ENCODE peak calls at places on chromosomes 6 and 20, in seven cellular contexts. D is stomach, A is ovary, R is foreskin fibroblast, M is A549, N is cardiac muscle cell, Z is astrocyte of the spinal cord. U is an unnamed sample.

GRCh38 chr6:8627085-8627861 is 191.9 kb upstream of the SLC35B3 start:
- DNase-seq in D (no peak), A (no peak), R (peak), M (peak), N (peak), Z (peak), U (peak)

GRCh38 chr6:27178001-27178730 is 69.3 kb upstream of the PRSS16 start:
- DNase-seq in D (peak), A (peak), R (peak), M (peak), N (peak), Z (peak), U (peak)

GRCh38 chr20:10376271-10377075 is 57.5 kb downstream of the MKKS start:
- DNase-seq in D (no peak), A (no peak), R (peak), M (no peak), N (peak), Z (peak), U (no peak)

GRCh38 chr20:23148721-23149570 is 62.8 kb upstream of the CD93 start:
- DNase-seq in D (peak), A (no peak), R (no peak), M (no peak), N (no peak), Z (no peak), U (no peak)

GRCh38 chr6:51301969-51302368 is 483.3 kb downstream of the TFAP2B start:
- DNase-seq in D (no peak), A (no peak), R (no peak), M (no peak), N (no peak), Z (no peak), U (no peak)

GRCh38 chr20:46897471-46897870 is 2.8 kb downstream of the EYA2 start:
- DNase-seq in D (no peak), A (no peak), R (no peak), M (no peak), N (no peak), Z (no peak), U (no peak)

GRCh38 chr6:159728552-159728951 is 1.2 kb downstream of the WTAP start:
- DNase-seq in D (no peak), A (no peak), R (no peak), M (no peak), N (peak), Z (peak), U (no peak)

GRCh38 chr6:31738048-31738979 is 1.5 kb upstream of the MSH5 start:
- DNase-seq in D (peak), A (no peak), R (peak), M (peak), N (peak), Z (peak), U (peak)

GRCh38 chr20:51767867-51768758 is at the start of gene ATP9A:
- DNase-seq in D (peak), A (peak), R (peak), M (no peak), N (peak), Z (no peak), U (peak)

GRCh38 chr6:40036186-40036585 is 101.9 kb upstream of the MOCS1 start:
- DNase-seq in D (no peak), A (no peak), R (no peak), M (no peak), N (no peak), Z (no peak), U (no peak)

GRCh38 chr6:77707603-77708002 is 54.8 kb downstream of the MEI4 start:
- DNase-seq in D (no peak), A (no peak), R (no peak), M (no peak), N (no peak), Z (no peak), U (no peak)

GRCh38 chr6:144131248-144131709 is 19.0 kb upstream of the STX11 start:
- DNase-seq in D (no peak), A (no peak), R (peak), M (peak), N (peak), Z (peak), U (no peak)

GRCh38 chr20:50272413-50273120 is 81.9 kb downstream of the CEBPB start:
- DNase-seq in D (no peak), A (no peak), R (no peak), M (no peak), N (no peak), Z (no peak), U (no peak)

GRCh38 chr6:56637640-56638039 is 5.0 kb downstream of the DST start:
- DNase-seq in D (no peak), A (no peak), R (peak), M (peak), N (peak), Z (peak), U (peak)

GRCh38 chr20:50870572-50871161 is 60.6 kb downstream of the ADNP start:
- DNase-seq in D (no peak), A (peak), R (peak), M (no peak), N (peak), Z (peak), U (no peak)

GRCh38 chr6:138086573-138087196 is 20.5 kb downstream of the PERP start:
- DNase-seq in D (no peak), A (no peak), R (peak), M (peak), N (no peak), Z (peak), U (peak)

GRCh38 chr20:48403362-48403761 is 424.4 kb downstream of the PREX1 start:
- DNase-seq in D (no peak), A (no peak), R (no peak), M (no peak), N (no peak), Z (no peak), U (no peak)

GRCh38 chr6:168047841-168048723 is 30.9 kb downstream of the FRMD1 start:
- DNase-seq in D (no peak), A (peak), R (no peak), M (no peak), N (no peak), Z (no peak), U (no peak)

GRCh38 chr20:41003143-41003932 is 25.3 kb upstream of the TOP1 start:
- DNase-seq in D (peak), A (no peak), R (peak), M (peak), N (peak), Z (peak), U (peak)

GRCh38 chr20:13286600-13286999 is 65.5 kb downstream of the ISM1 start:
- DNase-seq in D (no peak), A (no peak), R (no peak), M (no peak), N (no peak), Z (no peak), U (peak)

GRCh38 chr20:58584051-58584824 is 66.8 kb upstream of the STX16 start:
- DNase-seq in D (no peak), A (no peak), R (no peak), M (no peak), N (no peak), Z (no peak), U (no peak)

GRCh38 chr6:110446405-110446804 is 30.0 kb downstream of the SLC22A16 start:
- DNase-seq in D (no peak), A (no peak), R (peak), M (no peak), N (no peak), Z (no peak), U (no peak)

GRCh38 chr6:26185004-26185403 is 97.8 kb downstream of the HFE start:
- DNase-seq in D (no peak), A (no peak), R (no peak), M (no peak), N (no peak), Z (no peak), U (no peak)

GRCh38 chr6:74000582-74000981 is 304.6 kb downstream of the CD109 start:
- DNase-seq in D (no peak), A (no peak), R (peak), M (no peak), N (no peak), Z (no peak), U (no peak)

GRCh38 chr6:137290601-137291261 is 71.5 kb upstream of the IFNGR1 start:
- DNase-seq in D (no peak), A (no peak), R (no peak), M (no peak), N (no peak), Z (no peak), U (no peak)

GRCh38 chr6:152313542-152314482 is 323.4 kb downstream of the SYNE1 start:
- DNase-seq in D (no peak), A (no peak), R (peak), M (no peak), N (peak), Z (peak), U (no peak)

GRCh38 chr6:134534708-134535149 is 216.8 kb upstream of the SGK1 start:
- DNase-seq in D (no peak), A (no peak), R (peak), M (no peak), N (no peak), Z (peak), U (no peak)

GRCh38 chr6:100554228-100554627 is 89.5 kb upstream of the SIM1 start:
- DNase-seq in D (no peak), A (no peak), R (no peak), M (no peak), N (no peak), Z (no peak), U (no peak)

GRCh38 chr6:33205172-33206026 is 944 bp downstream of the HSD17B8 start:
- DNase-seq in D (no peak), A (no peak), R (peak), M (peak), N (no peak), Z (peak), U (no peak)

GRCh38 chr6:100163035-100163434 is 169.0 kb upstream of the MCHR2 start:
- DNase-seq in D (no peak), A (no peak), R (no peak), M (no peak), N (no peak), Z (no peak), U (no peak)

GRCh38 chr6:169421890-169422289 is 168.2 kb upstream of the THBS2 start:
- DNase-seq in D (no peak), A (no peak), R (no peak), M (no peak), N (no peak), Z (no peak), U (no peak)

GRCh38 chr6:34100788-34101187 is 45.1 kb downstream of the GRM4 start:
- DNase-seq in D (no peak), A (no peak), R (no peak), M (no peak), N (no peak), Z (no peak), U (no peak)

GRCh38 chr20:43349841-43350240 is 107.9 kb upstream of the SRSF6 start:
- DNase-seq in D (no peak), A (no peak), R (no peak), M (no peak), N (no peak), Z (no peak), U (no peak)

GRCh38 chr20:11917663-11918062 is at the start of gene BTBD3:
- DNase-seq in D (peak), A (no peak), R (peak), M (no peak), N (peak), Z (peak), U (peak)

GRCh38 chr6:125749864-125750691 is 646 bp downstream of the HEY2 start:
- DNase-seq in D (no peak), A (no peak), R (no peak), M (no peak), N (no peak), Z (no peak), U (peak)

GRCh38 chr20:739736-740135 is 28.6 kb downstream of the SLC52A3 start:
- DNase-seq in D (no peak), A (no peak), R (no peak), M (no peak), N (no peak), Z (no peak), U (no peak)

GRCh38 chr6:78062993-78063392 is 410.2 kb downstream of the MEI4 start:
- DNase-seq in D (no peak), A (no peak), R (no peak), M (no peak), N (no peak), Z (no peak), U (no peak)

GRCh38 chr6:82906951-82907350 is 158.7 kb downstream of the UBE3D start:
- DNase-seq in D (no peak), A (no peak), R (peak), M (no peak), N (peak), Z (peak), U (no peak)

DNA sequence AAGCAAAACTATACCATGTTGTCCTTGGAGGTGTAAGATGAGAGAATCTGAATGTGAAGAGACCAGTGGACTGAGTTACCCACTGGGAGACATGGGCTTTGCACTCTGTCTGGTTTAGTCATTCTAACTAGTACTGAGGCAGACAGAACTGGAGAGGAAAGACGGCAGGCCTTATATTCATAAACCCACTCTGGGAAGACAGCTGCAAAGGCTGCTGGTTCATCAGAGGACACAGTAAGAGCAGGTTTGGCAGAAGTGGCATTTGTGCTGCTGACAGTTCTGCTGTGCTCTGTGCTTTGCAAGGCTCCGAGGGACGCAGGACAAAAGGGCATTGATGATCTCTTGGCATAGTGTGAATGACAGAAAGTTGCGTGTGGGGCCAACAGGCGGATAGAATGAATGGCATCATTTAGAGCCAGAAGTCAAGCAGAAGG is 142.3 kb upstream of the TENT5A start:
- DNase-seq in D (no peak), A (no peak), R (peak), M (no peak), N (peak), Z (peak), U (no peak)
- H3K4me3 ChIP-seq in D (no peak), A (no peak), R (peak), M (no peak), N (no peak), Z (no peak), U (no peak)

DNA sequence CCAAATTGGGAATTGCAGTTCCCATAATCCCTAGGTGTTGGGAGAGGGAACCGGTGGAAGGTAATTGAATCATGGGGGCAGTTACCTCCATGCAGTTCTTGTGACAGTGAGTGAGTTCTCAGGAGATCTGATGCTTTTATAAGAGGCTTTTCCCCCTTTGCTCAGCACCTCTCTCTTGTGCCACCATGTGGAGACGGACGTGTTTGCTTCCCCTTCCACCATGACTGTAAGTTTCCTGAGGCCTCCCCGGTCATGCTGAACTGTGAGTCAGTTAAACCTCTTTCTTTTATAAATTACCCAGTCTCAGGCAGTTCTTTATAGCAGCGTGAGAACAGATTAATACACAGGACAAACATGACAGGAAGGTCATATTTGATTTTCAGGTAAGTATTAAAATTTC is 25.3 kb upstream of the HECA start:
- DNase-seq in D (no peak), A (no peak), R (peak), M (peak), N (peak), Z (no peak), U (no peak)
- TF ChIP-seq CTCF in D (no peak), A (no peak), R (peak), M (no peak), N (peak), Z (peak), U (no peak)

GRCh38 chr6:36032245-36032644 is 4.6 kb downstream of the MAPK14 start:
- DNase-seq in D (no peak), A (no peak), R (no peak), M (no peak), N (no peak), Z (no peak), U (no peak)
- H3K4me3 ChIP-seq in D (no peak), A (no peak), R (no peak), M (no peak), N (no peak), Z (no peak), U (no peak)

GRCh38 chr6:148464319-148465010 is 121.8 kb downstream of the SASH1 start:
- DNase-seq in D (peak), A (peak), R (peak), M (peak), N (peak), Z (peak), U (peak)
- TF ChIP-seq CTCF in D (peak), A (peak), R (peak), M (peak), N (peak), Z (peak), U (peak)

DNA sequence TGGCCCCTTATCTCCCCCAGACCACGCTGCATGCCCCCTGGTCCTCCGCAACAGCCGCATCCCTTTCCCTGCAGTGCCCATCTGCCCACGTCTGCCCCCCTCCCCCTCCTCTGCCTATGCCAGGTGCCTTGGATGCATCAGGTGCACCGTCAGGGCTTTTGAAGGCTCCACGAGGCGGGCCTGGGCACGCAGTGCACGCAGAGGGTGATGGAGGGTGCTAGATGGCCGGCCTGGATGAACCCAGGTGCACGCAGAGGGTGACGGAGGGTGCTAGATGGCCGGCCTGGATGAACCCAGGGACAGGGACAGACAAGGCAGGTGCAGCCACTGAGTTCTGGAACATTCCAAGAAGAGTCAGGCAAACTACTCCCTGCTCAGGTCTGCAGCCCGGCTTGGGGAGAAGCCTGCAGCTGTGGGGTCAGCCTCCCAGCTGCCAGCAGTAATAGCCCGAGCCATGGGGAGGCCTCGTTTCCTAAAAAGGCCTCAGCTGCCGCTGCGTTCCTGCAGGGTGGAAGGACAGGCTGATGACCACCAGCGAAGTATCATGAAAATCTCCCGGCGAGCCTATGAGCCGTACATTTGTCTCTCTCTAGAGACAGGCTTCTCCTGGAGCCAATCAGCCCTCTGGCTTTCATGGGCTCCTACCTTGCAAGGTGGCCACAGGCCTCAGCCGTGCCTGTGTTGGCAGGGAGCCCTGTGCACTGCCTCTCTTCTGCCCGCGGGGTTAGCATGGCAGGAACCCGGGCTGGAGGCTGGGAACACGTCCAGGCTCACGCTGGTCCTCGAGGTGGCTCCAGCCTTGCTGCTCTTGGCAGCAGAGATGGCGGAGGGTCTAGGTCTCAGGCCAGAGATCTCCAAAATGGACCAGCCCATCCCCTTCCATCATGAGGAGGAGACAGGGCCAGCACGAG is 29.6 kb downstream of the NTSR1 start:
- DNase-seq in D (no peak), A (peak), R (no peak), M (no peak), N (no peak), Z (no peak), U (no peak)
- H3K4me3 ChIP-seq in D (no peak), A (no peak), R (no peak), M (no peak), N (no peak), Z (no peak), U (no peak)

DNA sequence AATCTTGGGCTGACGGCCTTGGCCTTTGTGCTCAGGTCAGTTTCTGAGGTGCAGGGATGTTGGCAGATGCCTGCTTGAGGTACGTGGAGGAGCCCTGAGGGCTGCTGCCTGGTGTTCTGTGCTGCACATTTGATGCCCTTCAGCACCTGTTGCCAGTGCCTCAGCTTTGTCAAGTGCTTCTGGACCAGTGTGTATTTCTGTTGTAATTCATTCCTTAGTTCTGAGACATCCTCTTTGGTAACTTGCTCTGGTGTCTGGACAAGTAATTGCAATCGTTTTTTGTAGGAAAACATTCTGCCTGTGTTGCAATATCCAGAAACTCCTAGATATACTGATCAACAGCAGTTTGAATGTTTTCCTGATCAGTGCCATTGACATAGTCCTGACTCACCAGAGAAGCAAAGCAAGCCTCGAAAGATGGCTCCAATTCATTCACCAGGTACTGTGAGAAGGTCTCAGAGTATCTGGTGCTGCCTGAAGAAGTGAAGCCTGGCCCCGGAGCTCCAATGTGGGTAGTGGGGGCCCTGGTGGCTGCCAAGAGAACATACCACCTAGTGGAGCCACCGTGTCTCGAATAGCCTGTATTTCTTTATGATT is 26.7 kb downstream of the ZNF337 start:
- DNase-seq in D (no peak), A (no peak), R (peak), M (peak), N (peak), Z (peak), U (no peak)
- TF ChIP-seq CTCF in D (no peak), A (no peak), R (peak), M (no peak), N (no peak), Z (peak), U (no peak)

U was measured in prostate gland.